ENCODE peak calls at places on chromosomes 1 and 21, in nine cellular contexts. One of them, this sample, is unnamed.

GRCh38 chr1:17539526-17540254 is at the start of gene ARHGEF10L:
- DNase-seq in MM.1S: no peak
- DNase-seq in neural progenitor cell: peak; percentile 74
- DNase-seq in hepatocyte: peak; percentile 69
- DNase-seq in K562: peak; percentile 74
- DNase-seq in OCI-LY7: no peak
- DNase-seq in mesenchymal stem cell: peak; percentile 39
- DNase-seq in fibroblast of lung: no peak
- DNase-seq in mammary epithelial cell: no peak
- DNase-seq in this sample: no peak

GRCh38 chr21:14418920-14419319 is 36.0 kb upstream of the HSPA13 start:
- DNase-seq in MM.1S: no peak
- DNase-seq in neural progenitor cell: no peak
- DNase-seq in hepatocyte: no peak
- DNase-seq in K562: no peak
- DNase-seq in OCI-LY7: no peak
- DNase-seq in mesenchymal stem cell: no peak
- DNase-seq in fibroblast of lung: no peak
- DNase-seq in mammary epithelial cell: no peak
- DNase-seq in this sample: no peak

GRCh38 chr1:111576547-111576946 is 43.0 kb upstream of the RAP1A start:
- DNase-seq in MM.1S: no peak
- DNase-seq in neural progenitor cell: no peak
- DNase-seq in hepatocyte: peak; percentile 58
- DNase-seq in K562: no peak
- DNase-seq in OCI-LY7: no peak
- DNase-seq in mesenchymal stem cell: no peak
- DNase-seq in fibroblast of lung: no peak
- DNase-seq in mammary epithelial cell: no peak
- DNase-seq in this sample: no peak

GRCh38 chr1:150563340-150564038 is 14.3 kb downstream of the ADAMTSL4 start:
- DNase-seq in MM.1S: peak; percentile 95
- DNase-seq in neural progenitor cell: no peak
- DNase-seq in hepatocyte: peak; percentile 56
- DNase-seq in K562: no peak
- DNase-seq in OCI-LY7: peak; percentile 81
- DNase-seq in mesenchymal stem cell: peak; percentile 56
- DNase-seq in fibroblast of lung: no peak
- DNase-seq in mammary epithelial cell: peak; percentile 54
- DNase-seq in this sample: peak; percentile 72

GRCh38 chr1:91779603-91780021 is 106.3 kb downstream of the TGFBR3 start:
- DNase-seq in MM.1S: no peak
- DNase-seq in neural progenitor cell: no peak
- DNase-seq in hepatocyte: no peak
- DNase-seq in K562: no peak
- DNase-seq in OCI-LY7: no peak
- DNase-seq in mesenchymal stem cell: no peak
- DNase-seq in fibroblast of lung: no peak
- DNase-seq in mammary epithelial cell: no peak
- DNase-seq in this sample: no peak

GRCh38 chr1:233661376-233662159 is 47.7 kb downstream of the KCNK1 start:
- DNase-seq in MM.1S: peak; percentile 48
- DNase-seq in neural progenitor cell: no peak
- DNase-seq in hepatocyte: no peak
- DNase-seq in K562: no peak
- DNase-seq in OCI-LY7: no peak
- DNase-seq in mesenchymal stem cell: no peak
- DNase-seq in fibroblast of lung: no peak
- DNase-seq in mammary epithelial cell: no peak
- DNase-seq in this sample: no peak

GRCh38 chr1:216184281-216184680 is 239.0 kb downstream of the USH2A start:
- DNase-seq in MM.1S: no peak
- DNase-seq in neural progenitor cell: no peak
- DNase-seq in hepatocyte: no peak
- DNase-seq in K562: no peak
- DNase-seq in OCI-LY7: no peak
- DNase-seq in mesenchymal stem cell: peak; percentile 11
- DNase-seq in fibroblast of lung: peak; percentile 25
- DNase-seq in mammary epithelial cell: no peak
- DNase-seq in this sample: no peak

GRCh38 chr1:77739235-77739634 is 20.4 kb downstream of the USP33 start:
- DNase-seq in MM.1S: no peak
- DNase-seq in neural progenitor cell: no peak
- DNase-seq in hepatocyte: no peak
- DNase-seq in K562: no peak
- DNase-seq in OCI-LY7: no peak
- DNase-seq in mesenchymal stem cell: no peak
- DNase-seq in fibroblast of lung: no peak
- DNase-seq in mammary epithelial cell: no peak
- DNase-seq in this sample: peak; percentile 38

GRCh38 chr1:26038477-26038876 is 7.4 kb downstream of the SLC30A2 start:
- DNase-seq in MM.1S: no peak
- DNase-seq in neural progenitor cell: no peak
- DNase-seq in hepatocyte: no peak
- DNase-seq in K562: no peak
- DNase-seq in OCI-LY7: no peak
- DNase-seq in mesenchymal stem cell: no peak
- DNase-seq in fibroblast of lung: no peak
- DNase-seq in mammary epithelial cell: no peak
- DNase-seq in this sample: no peak

GRCh38 chr1:167479331-167479979 is 38.9 kb downstream of the CD247 start:
- DNase-seq in MM.1S: no peak
- DNase-seq in neural progenitor cell: no peak
- DNase-seq in hepatocyte: no peak
- DNase-seq in K562: no peak
- DNase-seq in OCI-LY7: no peak
- DNase-seq in mesenchymal stem cell: no peak
- DNase-seq in fibroblast of lung: no peak
- DNase-seq in mammary epithelial cell: no peak
- DNase-seq in this sample: no peak

GRCh38 chr1:226700861-226701260 is 38.2 kb downstream of the ITPKB start:
- DNase-seq in MM.1S: no peak
- DNase-seq in neural progenitor cell: no peak
- DNase-seq in hepatocyte: no peak
- DNase-seq in K562: no peak
- DNase-seq in OCI-LY7: no peak
- DNase-seq in mesenchymal stem cell: no peak
- DNase-seq in fibroblast of lung: no peak
- DNase-seq in mammary epithelial cell: no peak
- DNase-seq in this sample: no peak

GRCh38 chr1:226706664-226707063 is 32.4 kb downstream of the ITPKB start:
- DNase-seq in MM.1S: no peak
- DNase-seq in neural progenitor cell: no peak
- DNase-seq in hepatocyte: no peak
- DNase-seq in K562: no peak
- DNase-seq in OCI-LY7: no peak
- DNase-seq in mesenchymal stem cell: no peak
- DNase-seq in fibroblast of lung: no peak
- DNase-seq in mammary epithelial cell: no peak
- DNase-seq in this sample: no peak

GRCh38 chr1:226702957-226703831 is 35.9 kb downstream of the ITPKB start:
- DNase-seq in MM.1S: peak; percentile 71
- DNase-seq in neural progenitor cell: peak; percentile 85
- DNase-seq in hepatocyte: peak; percentile 91
- DNase-seq in K562: peak; percentile 88
- DNase-seq in OCI-LY7: peak; percentile 73
- DNase-seq in mesenchymal stem cell: peak; percentile 70
- DNase-seq in fibroblast of lung: peak; percentile 80
- DNase-seq in mammary epithelial cell: peak; percentile 31
- DNase-seq in this sample: no peak

GRCh38 chr1:226702318-226702956 is 36.6 kb downstream of the ITPKB start:
- DNase-seq in MM.1S: no peak
- DNase-seq in neural progenitor cell: no peak
- DNase-seq in hepatocyte: no peak
- DNase-seq in K562: no peak
- DNase-seq in OCI-LY7: no peak
- DNase-seq in mesenchymal stem cell: peak; percentile 49
- DNase-seq in fibroblast of lung: peak; percentile 82
- DNase-seq in mammary epithelial cell: no peak
- DNase-seq in this sample: no peak

DNA sequence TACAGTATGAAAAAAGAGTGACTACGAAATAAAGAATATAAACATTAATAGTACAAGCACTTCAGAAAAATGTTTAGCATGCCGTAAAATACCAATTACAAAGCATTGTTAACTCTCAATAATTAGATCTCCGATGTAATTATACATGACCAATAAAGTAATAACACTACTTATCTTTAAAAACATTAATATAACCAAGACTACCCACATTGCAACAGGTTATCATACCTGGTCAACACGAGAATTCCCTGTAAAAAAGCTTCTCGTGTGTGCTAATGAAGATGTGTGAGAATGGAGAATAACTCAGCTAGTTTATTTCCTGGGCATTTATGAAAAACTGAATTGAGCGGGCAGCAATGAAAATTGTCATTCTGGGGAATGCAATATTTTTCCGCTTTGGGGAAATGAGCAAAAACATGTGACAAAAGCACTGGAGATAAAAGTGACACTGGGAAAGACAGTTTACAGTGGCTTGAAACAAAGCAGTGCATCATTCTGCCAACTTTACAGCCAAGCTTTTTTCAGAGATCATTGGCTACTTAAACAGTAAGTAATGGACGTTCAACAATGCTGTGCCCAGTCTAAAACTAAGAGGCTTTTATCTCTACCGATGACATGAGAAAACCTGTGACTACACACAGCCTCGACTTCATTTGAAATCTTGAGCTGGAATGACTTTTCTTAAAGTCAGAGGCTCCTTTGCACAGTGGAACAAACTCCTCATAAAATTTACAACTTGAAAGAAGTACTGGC is 34.7 kb downstream of the ITPKB start:
- DNase-seq in MM.1S: no peak
- DNase-seq in neural progenitor cell: no peak
- DNase-seq in hepatocyte: no peak
- DNase-seq in K562: no peak
- DNase-seq in OCI-LY7: no peak
- DNase-seq in mesenchymal stem cell: peak; percentile 15
- DNase-seq in fibroblast of lung: no peak
- DNase-seq in mammary epithelial cell: no peak
- DNase-seq in this sample: no peak
- H3K4me3 ChIP-seq in MM.1S: peak overlapping the region; percentile 72
- H3K4me3 ChIP-seq in neural progenitor cell: no peak overlapping the region
- H3K4me3 ChIP-seq in hepatocyte: peak overlapping the region; percentile 59
- H3K4me3 ChIP-seq in K562: no peak overlapping the region
- H3K4me3 ChIP-seq in OCI-LY7: peak overlapping the region; percentile 70
- H3K4me3 ChIP-seq in mesenchymal stem cell: no peak overlapping the region
- H3K4me3 ChIP-seq in fibroblast of lung: no peak overlapping the region
- H3K4me3 ChIP-seq in mammary epithelial cell: no peak overlapping the region
- H3K4me3 ChIP-seq in this sample: peak overlapping the region; percentile 49

GRCh38 chr1:171645553-171646336 is 6.7 kb downstream of the MYOC start:
- DNase-seq in MM.1S: no peak
- DNase-seq in neural progenitor cell: no peak
- DNase-seq in hepatocyte: peak; percentile 24
- DNase-seq in K562: no peak
- DNase-seq in OCI-LY7: no peak
- DNase-seq in mesenchymal stem cell: peak; percentile 5
- DNase-seq in fibroblast of lung: peak; percentile 63
- DNase-seq in mammary epithelial cell: no peak
- DNase-seq in this sample: no peak
- H2AFZ ChIP-seq in MM.1S: peak overlapping the region; percentile 69
- H2AFZ ChIP-seq in neural progenitor cell: peak overlapping the region; percentile 97
- H2AFZ ChIP-seq in hepatocyte: no peak overlapping the region
- H2AFZ ChIP-seq in K562: peak overlapping the region; percentile 87
- H2AFZ ChIP-seq in OCI-LY7: no peak overlapping the region
- H2AFZ ChIP-seq in mesenchymal stem cell: no peak overlapping the region
- H2AFZ ChIP-seq in fibroblast of lung: peak overlapping the region; percentile 52
- H2AFZ ChIP-seq in mammary epithelial cell: peak overlapping the region; percentile 74
- H2AFZ ChIP-seq in this sample: no peak overlapping the region

GRCh38 chr1:154265586-154265985 is 6.8 kb upstream of the HAX1 start:
- DNase-seq in MM.1S: no peak
- DNase-seq in neural progenitor cell: no peak
- DNase-seq in hepatocyte: no peak
- DNase-seq in K562: no peak
- DNase-seq in OCI-LY7: no peak
- DNase-seq in mesenchymal stem cell: no peak
- DNase-seq in fibroblast of lung: no peak
- DNase-seq in mammary epithelial cell: no peak
- DNase-seq in this sample: no peak

GRCh38 chr1:154263465-154264332 is 8.7 kb upstream of the HAX1 start:
- DNase-seq in MM.1S: no peak
- DNase-seq in neural progenitor cell: no peak
- DNase-seq in hepatocyte: peak; percentile 28
- DNase-seq in K562: no peak
- DNase-seq in OCI-LY7: no peak
- DNase-seq in mesenchymal stem cell: peak; percentile 54
- DNase-seq in fibroblast of lung: no peak
- DNase-seq in mammary epithelial cell: no peak
- DNase-seq in this sample: no peak

GRCh38 chr1:154258784-154259183 is 13.6 kb upstream of the HAX1 start:
- DNase-seq in MM.1S: peak; percentile 3
- DNase-seq in neural progenitor cell: no peak
- DNase-seq in hepatocyte: no peak
- DNase-seq in K562: no peak
- DNase-seq in OCI-LY7: no peak
- DNase-seq in mesenchymal stem cell: no peak
- DNase-seq in fibroblast of lung: no peak
- DNase-seq in mammary epithelial cell: no peak
- DNase-seq in this sample: no peak

GRCh38 chr1:154260127-154260526 is 12.3 kb upstream of the HAX1 start:
- DNase-seq in MM.1S: no peak
- DNase-seq in neural progenitor cell: no peak
- DNase-seq in hepatocyte: no peak
- DNase-seq in K562: no peak
- DNase-seq in OCI-LY7: no peak
- DNase-seq in mesenchymal stem cell: no peak
- DNase-seq in fibroblast of lung: no peak
- DNase-seq in mammary epithelial cell: no peak
- DNase-seq in this sample: no peak

GRCh38 chr1:154264454-154264853 is 8.0 kb upstream of the HAX1 start:
- DNase-seq in MM.1S: no peak
- DNase-seq in neural progenitor cell: no peak
- DNase-seq in hepatocyte: no peak
- DNase-seq in K562: no peak
- DNase-seq in OCI-LY7: no peak
- DNase-seq in mesenchymal stem cell: peak; percentile 10
- DNase-seq in fibroblast of lung: no peak
- DNase-seq in mammary epithelial cell: no peak
- DNase-seq in this sample: no peak
- H3K27ac ChIP-seq in MM.1S: no peak overlapping the region
- H3K27ac ChIP-seq in neural progenitor cell: no peak overlapping the region
- H3K27ac ChIP-seq in hepatocyte: peak overlapping the region; percentile 47
- H3K27ac ChIP-seq in K562: no peak overlapping the region
- H3K27ac ChIP-seq in OCI-LY7: no peak overlapping the region
- H3K27ac ChIP-seq in mesenchymal stem cell: no peak overlapping the region
- H3K27ac ChIP-seq in fibroblast of lung: no peak overlapping the region
- H3K27ac ChIP-seq in mammary epithelial cell: no peak overlapping the region
- H3K27ac ChIP-seq in this sample: no peak overlapping the region

DNA sequence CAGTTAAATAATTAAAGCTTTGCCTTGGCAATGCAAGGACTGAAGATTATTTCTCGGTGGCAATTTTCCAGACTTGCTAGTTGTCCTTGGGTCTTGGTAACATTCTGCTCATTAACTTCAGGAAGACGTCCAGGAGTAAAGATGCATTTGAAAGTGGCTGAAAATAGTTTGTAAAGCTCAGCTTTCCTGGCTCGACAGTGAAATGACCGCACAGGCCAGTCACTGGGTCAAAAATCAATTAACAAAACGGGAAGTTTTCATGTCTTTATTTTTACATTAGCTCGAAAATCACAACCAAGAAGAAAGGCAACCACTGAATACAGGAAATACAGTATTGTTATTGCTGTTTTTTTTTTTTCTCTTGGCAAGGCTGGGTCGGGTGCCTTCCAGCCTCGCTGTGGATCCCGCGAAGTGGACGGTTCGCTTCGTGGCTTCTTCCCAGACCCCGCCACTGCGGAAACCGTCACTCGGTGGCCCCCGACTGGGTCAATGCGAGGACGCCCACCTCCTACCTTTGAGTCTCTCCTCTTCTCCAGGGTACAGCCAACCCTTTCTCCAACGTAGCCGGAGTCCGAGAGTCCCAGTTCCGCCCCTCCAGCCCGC is 479 bp upstream of the SNX7 start:
- DNase-seq in MM.1S: no peak
- DNase-seq in neural progenitor cell: no peak
- DNase-seq in hepatocyte: no peak
- DNase-seq in K562: no peak
- DNase-seq in OCI-LY7: no peak
- DNase-seq in mesenchymal stem cell: no peak
- DNase-seq in fibroblast of lung: peak; percentile 29
- DNase-seq in mammary epithelial cell: no peak
- DNase-seq in this sample: no peak
- H3K4me3 ChIP-seq in MM.1S: no peak overlapping the region
- H3K4me3 ChIP-seq in neural progenitor cell: peak overlapping the region; percentile 64
- H3K4me3 ChIP-seq in hepatocyte: peak overlapping the region; percentile 81
- H3K4me3 ChIP-seq in K562: no peak overlapping the region
- H3K4me3 ChIP-seq in OCI-LY7: no peak overlapping the region
- H3K4me3 ChIP-seq in mesenchymal stem cell: peak overlapping the region; percentile 88
- H3K4me3 ChIP-seq in fibroblast of lung: peak overlapping the region; percentile 76
- H3K4me3 ChIP-seq in mammary epithelial cell: peak overlapping the region; percentile 85
- H3K4me3 ChIP-seq in this sample: no peak overlapping the region